ENCODE peak calls at places on chromosomes 11 and 22, in ten cellular contexts. G is omental fat pad, I is fibroblast of mammary gland, Y is mucosa of descending colon, U is testis, A is heart right ventricle, N is psoas muscle, K is GM10248, H is MCF 10A, C is cardiac fibroblast. D is an unnamed sample.
A peak's percentile ranks its signal among the peaks of the same experiment; 100 is the strongest.

GRCh38 chr22:25110846-25111578 is 88.6 kb upstream of the CRYBB3 start:
- DNase-seq in C (peak; percentile 91), K (peak; percentile 77), H (peak; percentile 89), A (peak; percentile 70), I (peak; percentile 64), G (no peak), U (peak; percentile 78), Y (peak; percentile 75), N (peak; percentile 70), D (peak; percentile 82)

GRCh38 chr11:92224394-92225205 is at the start of gene FAT3:
- DNase-seq in C (peak; percentile 44), N (peak; percentile 60), Y (no peak), A (peak; percentile 3), G (no peak), U (peak; percentile 32), H (no peak), K (peak; percentile 17), I (peak; percentile 12), D (peak; percentile 81)

GRCh38 chr22:29032014-29032475 is 29.6 kb downstream of the C22orf31 start:
- DNase-seq in H (peak; percentile 11), N (no peak), A (no peak), C (peak; percentile 7), I (no peak), G (no peak), Y (no peak), U (no peak), K (no peak), D (no peak)

GRCh38 chr22:37060801-37061610 is 9.5 kb downstream of the KCTD17 start:
- DNase-seq in N (no peak), Y (no peak), U (no peak), C (no peak), G (no peak), I (no peak), H (no peak), A (no peak), K (peak; percentile 70), D (no peak)

GRCh38 chr11:86469491-86470388 is 95.1 kb downstream of the CCDC81 start:
- DNase-seq in I (no peak), Y (no peak), H (no peak), G (no peak), A (no peak), N (no peak), K (no peak), U (peak; percentile 59), C (peak; percentile 38), D (no peak)

GRCh38 chr11:130428271-130428670 is at the start of gene ADAMTS8:
- DNase-seq in U (no peak), Y (no peak), K (no peak), G (no peak), H (no peak), N (no peak), I (no peak), C (no peak), A (no peak), D (peak; percentile 61)

GRCh38 chr11:79173615-79174014 is 267.2 kb downstream of the TENM4 start:
- DNase-seq in A (peak; percentile 36), N (no peak), H (peak; percentile 45), C (peak; percentile 17), I (peak; percentile 90), K (no peak), Y (no peak), G (no peak), U (peak; percentile 26), D (no peak)

GRCh38 chr22:18091916-18092526 is 14.2 kb downstream of the PEX26 start:
- DNase-seq in C (peak; percentile 90), A (peak; percentile 73), U (peak; percentile 81), G (peak; percentile 33), K (no peak), I (peak; percentile 78), N (peak; percentile 82), Y (peak; percentile 84), H (peak; percentile 76), D (no peak)

DNA sequence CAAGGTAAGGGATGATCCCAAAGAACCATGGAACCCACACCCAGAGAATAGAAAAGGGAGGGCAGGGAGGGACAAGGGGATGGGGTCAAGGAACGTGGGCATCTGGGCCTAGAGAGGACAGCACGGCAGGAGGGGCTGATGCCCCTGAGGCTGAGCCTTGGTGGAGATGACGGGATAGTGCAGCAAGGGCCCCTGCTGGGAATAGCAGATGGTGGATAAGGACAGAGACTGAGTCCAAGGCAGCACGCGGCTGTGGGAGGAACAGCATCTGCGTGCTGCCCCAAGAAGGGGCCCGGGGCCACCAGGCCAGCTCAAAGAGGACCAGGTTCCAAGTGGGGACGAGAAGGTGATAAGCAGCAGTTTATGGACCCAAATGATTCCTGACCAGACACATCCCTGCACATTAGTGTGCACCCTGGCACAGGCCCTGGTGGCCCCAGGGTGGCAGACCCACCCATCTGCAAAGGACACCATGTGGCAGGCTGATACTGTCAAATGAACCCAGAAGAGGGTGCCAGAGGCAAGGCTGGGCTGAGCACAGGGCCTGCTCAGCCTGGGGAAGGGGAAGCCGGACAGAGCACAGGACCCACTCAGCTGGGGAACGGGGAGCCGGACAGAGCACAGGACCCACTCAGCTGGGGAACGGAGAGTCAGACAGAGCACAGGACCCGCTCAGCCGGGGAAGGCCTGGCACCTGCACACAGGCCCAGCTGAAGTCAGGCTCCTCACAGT is 12.8 kb upstream of the TESMIN start:
- DNase-seq in Y (no peak), I (no peak), C (no peak), K (no peak), N (no peak), H (no peak), G (no peak), U (no peak), A (no peak), D (no peak)
- TF ChIP-seq CTCF in Y (no peak), I (no peak), C (no peak), K (peak; percentile 13), N (peak; percentile 8), H (no peak), G (no peak), U (no peak), A (peak; percentile 19), D (no peak)

GRCh38 chr22:49143812-49144211 is 683.9 kb downstream of the BRD1 start:
- DNase-seq in K (no peak), H (no peak), N (no peak), A (no peak), G (no peak), Y (no peak), U (no peak), I (no peak), C (no peak), D (no peak)

GRCh38 chr22:49147171-49147570 is 680.5 kb downstream of the BRD1 start:
- DNase-seq in C (no peak), U (no peak), G (no peak), N (no peak), I (no peak), K (no peak), H (no peak), Y (no peak), A (no peak), D (no peak)

GRCh38 chr22:49147617-49148175 is 680.0 kb downstream of the BRD1 start:
- DNase-seq in A (no peak), Y (no peak), I (no peak), N (no peak), H (no peak), C (no peak), K (no peak), U (no peak), G (no peak), D (no peak)

GRCh38 chr22:49148895-49149418 is 678.7 kb downstream of the BRD1 start:
- DNase-seq in G (no peak), U (no peak), C (no peak), H (no peak), N (no peak), Y (no peak), I (no peak), A (no peak), K (no peak), D (no peak)

DNA sequence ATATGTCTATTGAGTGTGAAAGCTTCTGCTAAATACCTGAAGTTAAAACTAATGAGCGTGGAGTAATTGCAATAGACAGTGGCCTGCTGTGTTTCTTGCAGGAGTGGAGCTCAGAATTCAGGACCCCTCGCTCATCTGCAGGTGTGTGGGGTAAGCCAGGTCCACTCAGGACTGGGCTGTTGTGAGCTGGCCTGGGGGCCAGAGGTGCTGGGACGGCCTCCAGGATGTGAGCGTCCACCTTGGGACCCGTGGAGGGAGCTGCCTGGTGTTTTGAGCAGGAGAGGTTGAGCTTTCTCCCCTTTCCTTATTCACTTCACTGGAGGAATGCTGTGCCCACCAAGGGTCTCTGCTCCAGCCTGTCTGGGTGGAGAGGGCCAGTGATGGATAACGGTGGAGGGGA is 681.2 kb downstream of the BRD1 start:
- DNase-seq in A (no peak), H (no peak), I (no peak), G (no peak), C (no peak), N (no peak), Y (no peak), K (no peak), U (no peak), D (no peak)
- TF ChIP-seq CTCF in A (no peak), H (no peak), I (no peak), G (no peak), C (no peak), N (no peak), Y (no peak), K (no peak), U (no peak), D (no peak)

DNA sequence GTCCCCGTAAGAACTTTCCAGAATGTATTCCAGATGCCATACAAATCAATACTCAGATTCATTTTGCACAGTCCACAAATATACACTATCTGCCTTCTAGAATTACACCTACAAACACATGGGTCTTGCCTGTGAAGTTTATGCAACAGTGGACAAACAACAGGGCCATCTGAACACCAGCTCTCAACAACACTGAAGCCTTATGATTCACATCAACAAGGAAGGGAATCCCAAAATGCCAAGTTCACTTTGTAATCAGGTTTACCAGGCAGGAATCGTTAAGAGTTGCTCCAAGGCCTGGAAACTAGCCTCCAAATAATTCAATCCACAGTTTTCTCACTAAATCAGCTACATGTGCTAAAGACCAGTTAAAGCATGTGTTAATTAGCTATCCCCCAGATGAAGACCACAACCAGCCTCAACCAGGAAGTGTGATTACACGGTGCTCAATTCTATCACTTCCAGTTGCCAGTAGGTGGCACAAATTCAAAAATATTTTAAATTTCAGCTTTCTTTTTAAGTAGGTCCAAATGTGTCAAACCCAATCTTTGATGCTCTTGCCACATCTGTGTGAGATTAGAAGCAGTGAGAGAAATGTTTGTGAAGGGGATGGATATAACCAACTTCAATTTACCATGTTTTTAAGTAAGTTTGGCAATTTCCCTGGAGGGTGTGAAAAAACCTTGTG is 139.1 kb upstream of the BDNF start:
- DNase-seq in I (peak; percentile 38), H (peak; percentile 28), N (no peak), A (no peak), K (no peak), U (no peak), Y (no peak), C (peak; percentile 44), G (no peak), D (no peak)
- TF ChIP-seq CTCF in I (peak; percentile 46), H (peak; percentile 43), N (no peak), A (peak; percentile 21), K (no peak), U (peak; percentile 18), Y (no peak), C (peak; percentile 33), G (no peak), D (no peak)

DNA sequence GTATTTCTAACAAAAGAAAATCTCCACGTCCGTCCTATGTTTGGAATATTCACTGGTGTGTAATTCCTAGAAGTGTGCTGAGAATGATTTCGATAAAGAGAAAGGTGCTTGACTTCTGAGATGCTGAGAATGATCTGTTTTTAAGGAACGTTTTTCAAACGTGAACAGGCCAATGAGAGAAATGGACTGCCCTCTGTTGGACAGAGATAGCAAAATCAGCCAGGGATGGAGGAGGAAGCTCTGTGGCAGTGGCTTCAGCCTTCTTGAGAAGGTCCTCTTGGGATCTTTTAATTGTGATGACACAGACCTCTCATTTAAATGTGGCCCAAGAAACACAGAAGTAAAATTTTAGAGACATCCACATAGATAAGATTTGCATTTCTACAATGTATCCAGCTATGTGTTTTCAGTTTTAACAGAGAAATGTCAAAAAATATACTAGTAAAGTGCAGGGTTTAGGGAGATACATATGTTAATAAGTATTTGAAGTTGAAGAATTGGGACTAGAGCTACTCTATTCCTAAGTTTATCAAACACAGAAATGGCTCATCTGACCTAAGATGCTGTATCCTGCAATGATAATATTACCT is 84.0 kb upstream of the RCN1 start:
- DNase-seq in H (peak; percentile 53), Y (peak; percentile 10), N (no peak), A (peak; percentile 6), I (peak; percentile 50), K (peak; percentile 52), U (peak; percentile 43), C (peak; percentile 54), G (no peak), D (peak; percentile 33)
- TF ChIP-seq CTCF in H (peak; percentile 60), Y (peak; percentile 7), N (peak; percentile 33), A (peak; percentile 64), I (peak; percentile 68), K (peak; percentile 74), U (no peak), C (peak; percentile 70), G (no peak), D (peak; percentile 70)

D was measured in nephron progenitor cell.